ENCODE peak calls at places on chromosome 12, in nine cellular contexts. O is AG10803, W is T-helper 9 cell, D is left lung, Y is nucleus accumbens, U is astrocyte of the cerebellum, M is AG04449, A is NCI-H2081, R is NCI-H2227 treated with DMSO at 0.1 percent for 48 hours. P is an unnamed sample.

GRCh38 chr12:38954119-38954746 is 48.8 kb upstream of the CPNE8 start:
- DNase-seq in O (no peak), W (no peak), D (no peak), Y (no peak), U (no peak), M (no peak), A (no peak), R (no peak), P (no peak)

GRCh38 chr12:49907352-49907751 is 3.7 kb upstream of the FAIM2 start:
- DNase-seq in O (no peak), W (no peak), D (peak; percentile 24), Y (no peak), U (no peak), M (no peak), A (no peak), R (no peak), P (no peak)

GRCh38 chr12:30719060-30719459 is 23.4 kb upstream of the IPO8 start:
- DNase-seq in O (peak; percentile 87), W (no peak), D (no peak), Y (no peak), U (peak; percentile 76), M (peak; percentile 79), A (no peak), R (no peak), P (no peak)

GRCh38 chr12:49874142-49874897 is 29.4 kb downstream of the FAIM2 start:
- DNase-seq in O (no peak), W (no peak), D (peak; percentile 23), Y (no peak), U (no peak), M (no peak), A (no peak), R (no peak), P (no peak)

GRCh38 chr12:89775336-89776005 is 66.8 kb upstream of the ATP2B1 start:
- DNase-seq in O (peak; percentile 32), W (no peak), D (no peak), Y (no peak), U (no peak), M (no peak), A (no peak), R (no peak), P (no peak)

GRCh38 chr12:12282761-12283160 is 15.9 kb upstream of the LRP6 start:
- DNase-seq in O (peak; percentile 51), W (no peak), D (no peak), Y (no peak), U (peak; percentile 49), M (peak; percentile 37), A (no peak), R (no peak), P (no peak)

GRCh38 chr12:121792607-121793500 is 634 bp downstream of the RHOF start:
- DNase-seq in O (no peak), W (peak; percentile 49), D (peak; percentile 89), Y (no peak), U (no peak), M (no peak), A (no peak), R (no peak), P (peak; percentile 69)

GRCh38 chr12:100857971-100858370 is 63.4 kb downstream of the ANO4 start:
- DNase-seq in O (peak; percentile 43), W (no peak), D (no peak), Y (no peak), U (no peak), M (no peak), A (no peak), R (no peak), P (no peak)

GRCh38 chr12:117155278-117156060 is 34.8 kb downstream of the FBXO21 start:
- DNase-seq in O (peak; percentile 6), W (peak; percentile 59), D (peak; percentile 87), Y (peak; percentile 53), U (peak; percentile 5), M (no peak), A (peak; percentile 22), R (no peak), P (peak; percentile 24)

GRCh38 chr12:99250091-99250490 is 397.5 kb upstream of the GARIN6 start:
- DNase-seq in O (no peak), W (no peak), D (no peak), Y (no peak), U (no peak), M (no peak), A (no peak), R (no peak), P (no peak)

GRCh38 chr12:26845984-26846383 is 13.0 kb upstream of the ITPR2 start:
- DNase-seq in O (peak; percentile 84), W (no peak), D (no peak), Y (no peak), U (peak; percentile 43), M (peak; percentile 71), A (no peak), R (no peak), P (no peak)

P was measured in psoas muscle.